ENCODE peak calls at places on chromosomes 6 and 20, in six cellular contexts. J, A, F, R, G and B are unnamed samples.

GRCh38 chr20:25398363-25399037 is 7.9 kb upstream of the ABHD12 start:
- DNase-seq in J (no peak), A (no peak), F (no peak), R (no peak), G (no peak), B (no peak)

GRCh38 chr6:36364669-36365479 is 22.6 kb downstream of the ETV7 start:
- DNase-seq in J (no peak), A (no peak), F (no peak), R (no peak), G (no peak), B (peak)

GRCh38 chr6:88922775-88923548 is 40.5 kb downstream of the RNGTT start:
- DNase-seq in J (no peak), A (peak), F (no peak), R (no peak), G (no peak), B (peak)

GRCh38 chr20:16351415-16351814 is 221.8 kb downstream of the KIF16B start:
- DNase-seq in J (no peak), A (no peak), F (no peak), R (no peak), G (no peak), B (no peak)

GRCh38 chr20:1832634-1833033 is 62.6 kb upstream of the SIRPA start:
- DNase-seq in J (no peak), A (no peak), F (no peak), R (no peak), G (no peak), B (no peak)

GRCh38 chr6:90194371-90194841 is 102.2 kb downstream of the BACH2 start:
- DNase-seq in J (no peak), A (no peak), F (no peak), R (no peak), G (no peak), B (peak)

GRCh38 chr6:30646450-30647038 is 389 bp upstream of the C6orf136 start:
- DNase-seq in J (peak), A (no peak), F (peak), R (peak), G (no peak), B (peak)

GRCh38 chr6:117951783-117952182 is 44.7 kb downstream of the SLC35F1 start:
- DNase-seq in J (no peak), A (no peak), F (no peak), R (no peak), G (no peak), B (no peak)

GRCh38 chr20:46089076-46089337 is 755 bp downstream of the NCOA5 start:
- DNase-seq in J (no peak), A (no peak), F (no peak), R (no peak), G (no peak), B (no peak)

GRCh38 chr6:45138765-45139164 is 189.4 kb upstream of the RUNX2 start:
- DNase-seq in J (no peak), A (no peak), F (no peak), R (no peak), G (no peak), B (no peak)

GRCh38 chr6:28587011-28587745 is 61.5 kb downstream of the GPX5 start:
- DNase-seq in J (peak), A (peak), F (peak), R (peak), G (peak), B (peak)

GRCh38 chr20:10649080-10649816 is 24.6 kb downstream of the JAG1 start:
- DNase-seq in J (no peak), A (no peak), F (no peak), R (no peak), G (no peak), B (no peak)

GRCh38 chr6:169999367-169999766 is 247.9 kb downstream of the ERMARD start:
- DNase-seq in J (no peak), A (no peak), F (no peak), R (no peak), G (no peak), B (no peak)

GRCh38 chr6:30136570-30137286 is 788 bp downstream of the TRIM40 start:
- DNase-seq in J (no peak), A (no peak), F (no peak), R (no peak), G (peak), B (no peak)

GRCh38 chr6:111503660-111504059 is 20.6 kb upstream of the REV3L start:
- DNase-seq in J (no peak), A (no peak), F (no peak), R (no peak), G (no peak), B (peak)

GRCh38 chr20:58244517-58245030 is 16.1 kb upstream of the ANKRD60 start:
- DNase-seq in J (no peak), A (no peak), F (no peak), R (no peak), G (no peak), B (no peak)

GRCh38 chr20:2760381-2761305 is 39.8 kb downstream of the CPXM1 start:
- DNase-seq in J (no peak), A (no peak), F (no peak), R (no peak), G (no peak), B (no peak)

GRCh38 chr20:14644698-14645097 is 307.3 kb upstream of the FLRT3 start:
- DNase-seq in J (no peak), A (no peak), F (no peak), R (no peak), G (no peak), B (no peak)

GRCh38 chr6:41682056-41682477 is 43.8 kb downstream of the MDFI start:
- DNase-seq in J (peak), A (peak), F (peak), R (peak), G (peak), B (peak)

GRCh38 chr6:41677430-41678045 is 39.3 kb downstream of the MDFI start:
- DNase-seq in J (no peak), A (no peak), F (no peak), R (no peak), G (no peak), B (no peak)

GRCh38 chr6:41680182-41680965 is 42.1 kb downstream of the MDFI start:
- DNase-seq in J (no peak), A (no peak), F (no peak), R (no peak), G (no peak), B (no peak)

GRCh38 chr6:41678511-41679084 is 40.3 kb downstream of the MDFI start:
- DNase-seq in J (no peak), A (no peak), F (no peak), R (no peak), G (no peak), B (no peak)

GRCh38 chr6:41679696-41680095 is 41.4 kb downstream of the MDFI start:
- DNase-seq in J (no peak), A (no peak), F (no peak), R (no peak), G (no peak), B (no peak)
- H3K4me3 ChIP-seq in J (no peak), A (no peak), F (no peak), R (no peak), G (no peak), B (no peak)

GRCh38 chr6:27230758-27231111 is 16.8 kb upstream of the PRSS16 start:
- DNase-seq in J (no peak), A (no peak), F (no peak), R (no peak), G (no peak), B (no peak)
- H3K4me3 ChIP-seq in J (no peak), A (no peak), F (no peak), R (no peak), G (no peak), B (no peak)

DNA sequence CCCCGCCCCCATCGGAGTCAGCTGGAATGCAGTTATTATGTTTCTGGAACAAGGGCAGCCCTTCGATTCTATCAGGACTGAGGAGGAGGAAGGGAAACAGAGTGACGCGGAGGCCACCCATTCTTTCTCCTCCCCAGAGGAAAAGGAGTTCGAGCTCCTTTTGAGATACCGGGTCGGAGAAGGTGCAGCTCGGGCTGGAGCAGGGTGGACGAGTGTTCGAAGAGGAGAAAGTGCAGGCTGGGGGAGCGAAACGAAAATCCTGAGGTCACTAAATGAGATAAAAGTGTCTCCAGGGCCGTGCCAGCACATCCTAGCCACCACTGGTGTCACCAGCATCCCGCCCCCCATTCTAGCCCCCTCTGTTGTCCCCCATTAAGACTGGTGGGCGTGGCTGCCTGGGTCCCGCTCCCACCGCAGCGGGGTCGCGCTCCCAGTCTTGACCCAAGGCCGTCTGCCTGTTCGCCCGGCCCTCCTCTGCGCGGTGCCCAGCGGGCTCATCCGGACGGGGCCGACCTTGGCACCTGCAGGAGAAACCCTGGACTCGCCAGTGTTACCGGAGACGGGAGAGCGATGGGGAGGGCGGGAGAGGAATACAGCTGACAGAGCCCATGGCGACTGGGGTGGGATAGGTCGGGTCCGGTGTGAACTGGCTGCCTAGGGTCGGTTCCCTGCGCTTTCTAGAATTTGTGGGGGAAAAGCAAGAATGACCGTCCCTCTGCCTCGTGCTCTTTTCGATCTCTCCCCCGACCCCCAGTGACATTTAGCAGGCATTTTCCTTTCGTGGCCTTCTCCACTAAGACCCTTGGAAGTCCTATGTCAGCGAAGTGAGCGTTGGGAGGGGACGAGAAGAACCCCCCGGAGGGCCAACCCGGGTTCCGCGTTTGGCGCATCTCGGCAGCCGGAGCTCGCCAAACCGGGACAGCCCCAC is 16.2 kb downstream of the FOXA2 start:
- DNase-seq in J (no peak), A (no peak), F (peak), R (no peak), G (no peak), B (no peak)
- H3K4me3 ChIP-seq in J (no peak), A (no peak), F (no peak), R (no peak), G (no peak), B (no peak)

DNA sequence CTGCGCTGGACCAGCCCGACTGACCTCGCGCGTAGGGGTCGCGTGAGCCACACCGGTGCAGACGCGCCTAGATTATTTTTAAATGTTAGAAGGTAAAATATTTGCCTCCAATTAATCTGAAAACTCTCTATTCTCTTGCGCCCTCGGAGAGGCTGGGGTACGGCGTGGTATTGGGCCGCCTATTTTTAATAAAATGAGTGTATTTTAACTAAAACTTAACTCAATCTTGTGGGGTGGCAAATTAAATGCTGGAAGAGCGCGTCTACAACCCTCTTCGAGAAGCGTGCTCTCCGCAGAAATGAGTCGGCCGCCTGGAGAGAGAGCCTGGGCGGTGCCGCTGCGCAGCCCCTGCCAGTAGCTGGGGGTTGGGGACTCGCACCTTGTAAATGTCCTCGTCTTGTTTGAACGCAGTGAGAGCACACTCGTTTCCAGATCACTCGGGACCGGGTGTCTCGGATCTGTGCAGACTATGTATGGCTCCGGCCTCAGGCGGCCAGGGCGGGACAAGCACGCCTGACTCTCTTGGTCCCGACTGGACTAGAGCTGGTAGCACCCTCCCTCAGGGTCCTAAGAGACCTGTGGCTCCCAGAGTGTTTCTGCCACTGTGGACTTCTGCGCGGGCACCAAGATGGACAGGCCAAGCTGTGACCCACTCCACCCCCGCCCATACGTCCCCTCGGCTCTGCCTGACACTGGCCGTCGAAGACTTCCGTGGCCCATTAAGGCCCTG is 2.0 kb upstream of the MAFB start:
- DNase-seq in J (peak), A (no peak), F (no peak), R (no peak), G (no peak), B (no peak)
- H3K4me3 ChIP-seq in J (no peak), A (no peak), F (no peak), R (no peak), G (no peak), B (no peak)